ENCODE peak calls at places on chromosomes 6 and 20, in five cellular contexts. S is cerebellum, X is astrocyte, D is heart right ventricle, N is NCI-H774. Q is an unnamed sample.

GRCh38 chr20:20621191-20621590 is 91.3 kb downstream of the RALGAPA2 start:
- DNase-seq in S (no peak), X (no peak), D (no peak), N (no peak), Q (no peak)

GRCh38 chr20:36756482-36756881 is 10.6 kb upstream of the NDRG3 start:
- DNase-seq in S (no peak), X (no peak), D (no peak), N (no peak), Q (no peak)

GRCh38 chr20:64220891-64221527 is 34.5 kb upstream of the PCMTD2 start:
- DNase-seq in S (no peak), X (no peak), D (no peak), N (no peak), Q (no peak)

GRCh38 chr6:31701666-31702420 is 1.3 kb downstream of the ABHD16A start:
- DNase-seq in S (no peak), X (no peak), D (peak), N (peak), Q (no peak)

GRCh38 chr20:21435576-21435975 is 38.2 kb upstream of the NKX2-4 start:
- DNase-seq in S (no peak), X (peak), D (no peak), N (no peak), Q (no peak)

GRCh38 chr6:142786476-142786875 is 158.5 kb downstream of the HIVEP2 start:
- DNase-seq in S (no peak), X (peak), D (no peak), N (no peak), Q (no peak)

GRCh38 chr6:7505196-7505699 is 36.2 kb upstream of the DSP start:
- DNase-seq in S (no peak), X (peak), D (peak), N (peak), Q (no peak)

GRCh38 chr6:150783818-150784217 is 81.7 kb upstream of the MTHFD1L start:
- DNase-seq in S (no peak), X (no peak), D (no peak), N (no peak), Q (no peak)

GRCh38 chr6:131807644-131808459 is at the start of gene ENPP1:
- DNase-seq in S (peak), X (peak), D (peak), N (peak), Q (no peak)

GRCh38 chr6:77292564-77293546 is 170.4 kb downstream of the HTR1B start:
- DNase-seq in S (no peak), X (peak), D (no peak), N (no peak), Q (no peak)

GRCh38 chr20:57589728-57590484 is 29.0 kb downstream of the PCK1 start:
- DNase-seq in S (no peak), X (no peak), D (no peak), N (no peak), Q (no peak)

GRCh38 chr20:25148181-25148981 is 47.1 kb upstream of the ENTPD6 start:
- DNase-seq in S (peak), X (peak), D (peak), N (peak), Q (no peak)

GRCh38 chr20:58312836-58313235 is 3.3 kb downstream of the RAB22A start:
- DNase-seq in S (no peak), X (no peak), D (no peak), N (no peak), Q (no peak)

GRCh38 chr6:37538107-37538506 is 38.4 kb upstream of the CCDC167 start:
- DNase-seq in S (no peak), X (no peak), D (no peak), N (no peak), Q (no peak)

GRCh38 chr20:8562356-8562755 is 430.3 kb downstream of the PLCB1 start:
- DNase-seq in S (no peak), X (no peak), D (no peak), N (no peak), Q (no peak)

GRCh38 chr6:7773322-7773721 is 47.4 kb downstream of the BMP6 start:
- DNase-seq in S (no peak), X (no peak), D (no peak), N (no peak), Q (no peak)

GRCh38 chr6:161199845-161200244 is 74.0 kb downstream of the AGPAT4 start:
- DNase-seq in S (no peak), X (no peak), D (no peak), N (no peak), Q (no peak)

GRCh38 chr6:110287462-110288341 is 70.4 kb downstream of the METTL24 start:
- DNase-seq in S (no peak), X (no peak), D (no peak), N (no peak), Q (no peak)

GRCh38 chr20:2234788-2235187 is 61.0 kb upstream of the TGM3 start:
- DNase-seq in S (no peak), X (no peak), D (no peak), N (peak), Q (no peak)

GRCh38 chr6:139508023-139508422 is 133.6 kb upstream of the CITED2 start:
- DNase-seq in S (no peak), X (no peak), D (no peak), N (no peak), Q (no peak)

GRCh38 chr6:106739387-106739786 is 110.0 kb downstream of the QRSL1 start:
- DNase-seq in S (peak), X (no peak), D (peak), N (no peak), Q (no peak)

GRCh38 chr6:15249371-15250019 is 3.6 kb downstream of the JARID2 start:
- DNase-seq in S (no peak), X (no peak), D (no peak), N (no peak), Q (no peak)

GRCh38 chr6:132060591-132060990 is 109.4 kb upstream of the CCN2 start:
- DNase-seq in S (no peak), X (peak), D (no peak), N (peak), Q (no peak)

GRCh38 chr6:143594647-143595046 is 83.1 kb upstream of the PHACTR2 start:
- DNase-seq in S (peak), X (peak), D (no peak), N (no peak), Q (no peak)

GRCh38 chr6:136983692-136984091 is 61.1 kb downstream of the IL20RA start:
- DNase-seq in S (no peak), X (no peak), D (no peak), N (no peak), Q (no peak)

GRCh38 chr20:1721687-1722512 is 64.3 kb upstream of the SIRPG start:
- DNase-seq in S (no peak), X (no peak), D (no peak), N (no peak), Q (no peak)

GRCh38 chr6:76852776-76853175 is 610.5 kb downstream of the HTR1B start:
- DNase-seq in S (no peak), X (peak), D (no peak), N (no peak), Q (no peak)

GRCh38 chr20:4161447-4162251 is 146.3 kb upstream of the RNF24 start:
- DNase-seq in S (no peak), X (no peak), D (no peak), N (no peak), Q (no peak)

GRCh38 chr20:50745634-50746137 is 14.3 kb downstream of the PARD6B start:
- DNase-seq in S (no peak), X (no peak), D (no peak), N (no peak), Q (no peak)

GRCh38 chr20:15708984-15709598 is 864.2 kb downstream of the KIF16B start:
- DNase-seq in S (no peak), X (no peak), D (peak), N (no peak), Q (peak)

GRCh38 chr20:59190509-59190908 is 26.9 kb downstream of the ZNF831 start:
- DNase-seq in S (peak), X (no peak), D (no peak), N (no peak), Q (no peak)

GRCh38 chr6:141118991-141119390 is 1013.7 kb upstream of the GJE1 start:
- DNase-seq in S (no peak), X (no peak), D (no peak), N (no peak), Q (no peak)

Q was measured in Jurkat, Clone E6-1.